ENCODE peak calls at places on chromosomes 13 and 19, in four cellular contexts. D is T-helper 9 cell, O is heart right ventricle, I is cardiac muscle cell. G is an unnamed sample.

GRCh38 chr13:57739089-57739488 is 107.5 kb downstream of the PCDH17 start:
- DNase-seq in D (no peak), O (no peak), I (no peak), G (no peak)

GRCh38 chr19:17889609-17890214 is 18.0 kb downstream of the SLC5A5 start:
- DNase-seq in D (no peak), O (no peak), I (peak), G (no peak)

GRCh38 chr13:32639502-32640105 is 53.4 kb downstream of the PDS5B start:
- DNase-seq in D (peak), O (no peak), I (peak), G (peak)

GRCh38 chr13:23753523-23753922 is 135.7 kb downstream of the MIPEP start:
- DNase-seq in D (no peak), O (no peak), I (no peak), G (no peak)

GRCh38 chr19:8831373-8831772 is 731 bp downstream of the ZNF558 start:
- DNase-seq in D (no peak), O (no peak), I (no peak), G (no peak)

GRCh38 chr19:4534836-4535658 is at the start of gene PLIN5:
- DNase-seq in D (peak), O (peak), I (peak), G (no peak)

GRCh38 chr13:109684836-109685602 is 101.4 kb downstream of the IRS2 start:
- DNase-seq in D (no peak), O (peak), I (peak), G (no peak)

GRCh38 chr13:110237895-110238294 is 69.1 kb downstream of the COL4A1 start:
- DNase-seq in D (no peak), O (no peak), I (no peak), G (no peak)

GRCh38 chr13:108188260-108188659 is 27.1 kb downstream of the LIG4 start:
- DNase-seq in D (no peak), O (no peak), I (no peak), G (no peak)

GRCh38 chr19:17496337-17496997 is 15.0 kb upstream of the PGLS start:
- DNase-seq in D (peak), O (peak), I (peak), G (peak)

GRCh38 chr19:19741184-19741583 is 8.3 kb upstream of the ZNF14 start:
- DNase-seq in D (no peak), O (no peak), I (no peak), G (no peak)

GRCh38 chr19:48372904-48373303 is 8.7 kb downstream of the SYNGR4 start:
- DNase-seq in D (no peak), O (no peak), I (no peak), G (no peak)

GRCh38 chr13:73973156-73973555 is 161.0 kb downstream of the KLF12 start:
- DNase-seq in D (no peak), O (no peak), I (no peak), G (no peak)

GRCh38 chr13:23617551-23618014 is 47.4 kb downstream of the TNFRSF19 start:
- DNase-seq in D (no peak), O (no peak), I (no peak), G (no peak)

GRCh38 chr13:110349239-110349638 is 42.2 kb downstream of the COL4A2 start:
- DNase-seq in D (no peak), O (no peak), I (no peak), G (no peak)

GRCh38 chr13:110726726-110727125 is 13.2 kb downstream of the ING1 start:
- DNase-seq in D (no peak), O (no peak), I (no peak), G (peak)

GRCh38 chr13:95644611-95645052 is at the start of gene DZIP1:
- DNase-seq in D (no peak), O (peak), I (peak), G (peak)